ENCODE peak calls at places on chromosomes 6 and 20, in five cellular contexts. U is stimulated activated CD4-positive, alpha-beta T cell treated with anti-CD3 and anti-CD28 coated beads, Interleukin-15, amount 100 ng/mL, for 1 hour; H is T-helper 9 cell; K is activated CD4-positive, alpha-beta T cell treated with anti-CD3 and anti-CD28 coated beads, Interleukin-2, amount 10 ng/mL, durations not matched to agents 7 days and 5 days; L is activated naive CD4-positive, alpha-beta T cell. Y is an unnamed sample.

GRCh38 chr20:43650997-43651525 is 15.9 kb upstream of the MYBL2 start:
- DNase-seq in U (no peak), H (no peak), K (no peak), L (no peak), Y (no peak)

GRCh38 chr6:113876654-113877053 is 19.5 kb downstream of the MARCKS start:
- DNase-seq in U (no peak), H (no peak), K (no peak), L (no peak), Y (no peak)

GRCh38 chr20:2515203-2515602 is 6.5 kb upstream of the ZNF343 start:
- DNase-seq in U (no peak), H (no peak), K (no peak), L (no peak), Y (no peak)

GRCh38 chr6:37302086-37302686 is 44.2 kb upstream of the TMEM217 start:
- DNase-seq in U (no peak), H (no peak), K (no peak), L (no peak), Y (no peak)

GRCh38 chr6:5094327-5094726 is 9.2 kb downstream of the PPP1R3G start:
- DNase-seq in U (no peak), H (no peak), K (no peak), L (no peak), Y (no peak)

GRCh38 chr6:142395768-142396231 is 94.0 kb downstream of the ADGRG6 start:
- DNase-seq in U (no peak), H (no peak), K (peak), L (no peak), Y (no peak)

GRCh38 chr6:45644720-45645119 is 267.0 kb upstream of the SUPT3H start:
- DNase-seq in U (no peak), H (no peak), K (no peak), L (no peak), Y (no peak)

GRCh38 chr20:45041464-45042337 is 59.2 kb downstream of the KCNS1 start:
- DNase-seq in U (no peak), H (no peak), K (no peak), L (no peak), Y (peak)

GRCh38 chr6:151294561-151295101 is 54.9 kb downstream of the AKAP12 start:
- DNase-seq in U (no peak), H (no peak), K (no peak), L (no peak), Y (no peak)

GRCh38 chr20:63101781-63102719 is 95.3 kb upstream of the BHLHE23 start:
- DNase-seq in U (peak), H (peak), K (peak), L (peak), Y (peak)

GRCh38 chr6:38482466-38482865 is 157.3 kb downstream of the BTBD9 start:
- DNase-seq in U (no peak), H (no peak), K (no peak), L (no peak), Y (no peak)

GRCh38 chr20:9480066-9480465 is 34.3 kb upstream of the LAMP5 start:
- DNase-seq in U (no peak), H (no peak), K (no peak), L (no peak), Y (no peak)

GRCh38 chr20:31833130-31833930 is 12.1 kb downstream of the FOXS1 start:
- DNase-seq in U (peak), H (peak), K (peak), L (peak), Y (peak)

GRCh38 chr20:34998331-34998950 is 42.8 kb downstream of the MYH7B start:
- DNase-seq in U (no peak), H (no peak), K (no peak), L (no peak), Y (no peak)

GRCh38 chr20:14845199-14846160 is 508.1 kb upstream of the FLRT3 start:
- DNase-seq in U (no peak), H (no peak), K (no peak), L (no peak), Y (no peak)

GRCh38 chr6:109306733-109307132 is 75.5 kb downstream of the CD164 start:
- DNase-seq in U (no peak), H (no peak), K (no peak), L (no peak), Y (no peak)

GRCh38 chr6:38876470-38876869 is 161.4 kb downstream of the DNAH8 start:
- DNase-seq in U (no peak), H (peak), K (peak), L (no peak), Y (no peak)

GRCh38 chr6:140817176-140817575 is 1315.5 kb upstream of the GJE1 start:
- DNase-seq in U (no peak), H (no peak), K (no peak), L (no peak), Y (no peak)

GRCh38 chr6:86537311-86537861 is 399.9 kb upstream of the HTR1E start:
- DNase-seq in U (no peak), H (no peak), K (no peak), L (no peak), Y (no peak)

GRCh38 chr20:35253010-35253409 is 24.9 kb downstream of the MMP24OS start:
- DNase-seq in U (no peak), H (no peak), K (no peak), L (no peak), Y (no peak)

GRCh38 chr20:25282034-25282781 is 34.3 kb downstream of the PYGB start:
- DNase-seq in U (no peak), H (no peak), K (no peak), L (no peak), Y (no peak)